ENCODE peak calls at places on chromosome 14, in five cellular contexts. V is SK-N-SH; F is neural progenitor cell; M is stimulated activated CD8-positive, alpha-beta memory T cell treated with anti-CD3 and anti-CD28 coated beads, Interleukin-2, amount 100 ng/mL, for 48 hours; R is AG10803. E is an unnamed sample.
A peak's percentile ranks its signal among the peaks of the same experiment; 100 is the strongest.

GRCh38 chr14:103530831-103531230 is 1.8 kb downstream of the TRMT61A start:
- DNase-seq in F (no peak), R (no peak), V (no peak), M (no peak), E (no peak)

GRCh38 chr14:72383869-72384268 is 451.6 kb downstream of the RGS6 start:
- DNase-seq in R (no peak), V (no peak), F (no peak), M (no peak), E (no peak)

GRCh38 chr14:95504135-95505029 is 12.1 kb downstream of the SYNE3 start:
- DNase-seq in F (no peak), V (no peak), R (peak; percentile 73), M (no peak), E (no peak)

GRCh38 chr14:58362798-58363412 is 32.8 kb upstream of the TOMM20L start:
- DNase-seq in V (peak; percentile 31), R (peak; percentile 16), M (no peak), F (peak; percentile 15), E (peak; percentile 13)

GRCh38 chr14:60757617-60758016 is 23.1 kb downstream of the MNAT1 start:
- DNase-seq in R (peak; percentile 83), M (no peak), F (no peak), V (no peak), E (no peak)

GRCh38 chr14:81401420-81402122 is 1.4 kb upstream of the STON2 start:
- DNase-seq in V (no peak), R (peak; percentile 96), M (no peak), F (no peak), E (no peak)

GRCh38 chr14:90483551-90483950 is 86.7 kb downstream of the CALM1 start:
- DNase-seq in M (peak; percentile 6), F (no peak), R (no peak), V (no peak), E (no peak)

GRCh38 chr14:61153914-61154545 is 127.1 kb downstream of the TMEM30B start:
- DNase-seq in M (no peak), F (peak; percentile 19), R (no peak), V (no peak), E (no peak)

GRCh38 chr14:80206351-80206750 is 5.0 kb downstream of the DIO2 start:
- DNase-seq in M (no peak), V (no peak), R (no peak), F (no peak), E (no peak)

GRCh38 chr14:56794557-56795283 is 15.6 kb downstream of the OTX2 start:
- DNase-seq in R (no peak), V (no peak), F (peak; percentile 69), M (no peak), E (no peak)

GRCh38 chr14:76926521-76927251 is 100.5 kb downstream of the LRRC74A start:
- DNase-seq in F (peak; percentile 73), M (no peak), R (peak; percentile 83), V (peak; percentile 73), E (no peak)

GRCh38 chr14:54725998-54726397 is 159.1 kb downstream of the SAMD4A start:
- DNase-seq in R (no peak), V (no peak), F (no peak), M (no peak), E (no peak)

GRCh38 chr14:76473381-76474263 is 97.7 kb downstream of the ESRRB start:
- DNase-seq in V (no peak), M (no peak), F (peak; percentile 65), R (no peak), E (peak; percentile 25)

GRCh38 chr14:102092806-102093205 is 6.0 kb upstream of the HSP90AA1 start:
- DNase-seq in V (no peak), M (no peak), R (no peak), F (no peak), E (no peak)

GRCh38 chr14:76772300-76773187 is 11.3 kb downstream of the VASH1 start:
- DNase-seq in F (peak; percentile 42), R (no peak), M (no peak), V (no peak), E (no peak)

GRCh38 chr14:55092326-55092725 is 36.7 kb upstream of the LGALS3 start:
- DNase-seq in M (no peak), F (no peak), R (peak; percentile 87), V (peak; percentile 61), E (no peak)

GRCh38 chr14:40197344-40197743 is 765.1 kb upstream of the FBXO33 start:
- DNase-seq in V (no peak), R (no peak), F (no peak), M (no peak), E (no peak)

GRCh38 chr14:55938249-55938791 is 179.9 kb upstream of the PELI2 start:
- DNase-seq in F (no peak), M (no peak), V (no peak), R (peak; percentile 63), E (no peak)

GRCh38 chr14:88613552-88614010 is 50.7 kb downstream of the ZC3H14 start:
- DNase-seq in R (peak; percentile 29), F (no peak), M (no peak), V (no peak), E (no peak)

GRCh38 chr14:49294736-49295135 is 291.4 kb downstream of the RPS29 start:
- DNase-seq in F (peak; percentile 23), M (no peak), V (no peak), R (no peak), E (no peak)

GRCh38 chr14:31530136-31530535 is 31.1 kb upstream of the NUBPL start:
- DNase-seq in V (no peak), F (no peak), M (no peak), R (peak; percentile 9), E (no peak)

GRCh38 chr14:97456958-97457357 is 659.8 kb downstream of the VRK1 start:
- DNase-seq in F (no peak), M (peak; percentile 51), V (no peak), R (peak; percentile 14), E (no peak)

GRCh38 chr14:44081146-44081545 is 425.9 kb downstream of the FSCB start:
- DNase-seq in V (no peak), R (no peak), M (no peak), F (no peak), E (no peak)

GRCh38 chr14:24259282-24260025 is 3.5 kb downstream of the TGM1 start:
- DNase-seq in R (peak; percentile 75), M (no peak), F (no peak), V (no peak), E (no peak)

GRCh38 chr14:45715946-45716345 is 462.9 kb upstream of the MIS18BP1 start:
- DNase-seq in F (no peak), V (no peak), M (no peak), R (no peak), E (peak; percentile 6)

E was measured in SHP77.